ENCODE peak calls at places on chromosome 16, in four cellular contexts. X is dorsolateral prefrontal cortex, T is fibroblast of the aortic adventitia, E is astrocyte of the spinal cord. S is an unnamed sample.

GRCh38 chr16:84955427-84955826 is 55.9 kb downstream of the ZDHHC7 start:
- DNase-seq in X (no peak), T (no peak), E (no peak), S (no peak)

GRCh38 chr16:85836706-85837582 is 37.4 kb downstream of the COX4I1 start:
- DNase-seq in T (no peak), X (no peak), E (no peak), S (no peak)

GRCh38 chr16:81237282-81237681 is 1.2 kb upstream of the BCO1 start:
- DNase-seq in E (peak), X (peak), T (peak), S (peak)

GRCh38 chr16:49635009-49635350 is 220.9 kb downstream of the ZNF423 start:
- DNase-seq in E (no peak), T (no peak), X (no peak), S (no peak)

GRCh38 chr16:53664724-53665345 is 38.8 kb downstream of the RPGRIP1L start:
- DNase-seq in T (peak), X (no peak), E (peak), S (peak)

GRCh38 chr16:79329967-79330366 is 270.6 kb downstream of the MAF start:
- DNase-seq in X (no peak), T (no peak), E (no peak), S (no peak)

GRCh38 chr16:25014500-25015147 is 545 bp downstream of the ARHGAP17 start:
- DNase-seq in X (peak), T (peak), E (peak), S (peak)

GRCh38 chr16:72588554-72588953 is 416.6 kb upstream of the PMFBP1 start:
- DNase-seq in E (no peak), X (no peak), T (no peak), S (no peak)

GRCh38 chr16:64865037-64865696 is 256.7 kb downstream of the CDH11 start:
- DNase-seq in T (peak), E (peak), X (no peak), S (no peak)

GRCh38 chr16:67664258-67664657 is 2.3 kb downstream of the ENKD1 start:
- DNase-seq in T (no peak), E (no peak), X (no peak), S (no peak)

GRCh38 chr16:67661864-67662652 is 1.3 kb downstream of the PARD6A start:
- DNase-seq in E (no peak), T (no peak), X (no peak), S (no peak)

GRCh38 chr16:67662653-67663010 is 1.9 kb downstream of the PARD6A start:
- DNase-seq in X (no peak), T (no peak), E (no peak), S (no peak)

GRCh38 chr16:67663877-67664222 is 2.7 kb downstream of the ENKD1 start:
- DNase-seq in E (no peak), T (no peak), X (no peak), S (no peak)

DNA sequence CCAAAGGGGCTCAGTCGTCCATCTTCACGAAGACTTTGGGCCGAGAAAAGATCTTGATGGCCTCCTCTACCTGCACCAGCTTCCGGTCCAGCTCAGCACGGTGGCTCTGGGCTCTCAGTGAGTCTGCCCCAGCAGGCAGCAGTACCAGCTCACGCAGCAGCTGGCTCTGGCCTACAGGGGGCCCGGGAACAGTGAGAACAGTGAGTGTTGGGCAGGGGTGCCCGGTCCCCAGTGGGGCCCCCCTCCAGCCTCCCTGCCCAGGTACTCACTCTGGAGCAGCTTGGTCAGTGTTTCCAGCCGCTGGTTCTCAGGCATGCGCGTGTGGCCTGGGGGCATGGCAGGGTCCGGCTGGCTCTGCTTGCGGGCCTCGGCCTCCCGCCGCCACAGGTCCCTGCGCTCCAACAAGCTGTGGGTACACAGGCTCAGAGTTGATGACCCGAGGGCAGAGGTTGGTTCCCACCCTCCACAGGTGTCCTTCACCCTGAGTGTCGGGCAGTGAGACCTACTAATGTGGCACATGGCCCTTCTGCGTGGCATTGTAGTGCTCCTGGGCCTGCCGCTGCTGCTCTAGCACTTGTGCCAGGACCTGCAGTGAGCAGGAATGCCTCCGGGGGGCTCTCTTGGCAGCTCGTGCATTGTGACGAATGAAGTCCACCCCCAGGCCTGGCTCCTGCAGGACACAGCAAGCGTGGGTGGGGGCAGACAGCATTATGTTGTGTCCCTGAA is 2.6 kb downstream of the PARD6A start:
- DNase-seq in X (peak), E (no peak), T (no peak), S (no peak)
- TF ChIP-seq CTCF in X (no peak), E (peak), T (peak), S (peak)

GRCh38 chr16:57178793-57179212 is 7.0 kb downstream of the PSME3IP1 start:
- DNase-seq in T (no peak), E (peak), X (no peak), S (no peak)
- H3K4me3 ChIP-seq in T (no peak), E (no peak), X (no peak), S (no peak)

GRCh38 chr16:10371592-10371991 is 14.3 kb upstream of the ATF7IP2 start:
- DNase-seq in X (no peak), E (no peak), T (no peak), S (no peak)

GRCh38 chr16:10373556-10373955 is 12.3 kb upstream of the ATF7IP2 start:
- DNase-seq in X (no peak), T (no peak), E (no peak), S (no peak)

GRCh38 chr16:10370096-10370726 is 15.7 kb upstream of the ATF7IP2 start:
- DNase-seq in T (no peak), E (no peak), X (no peak), S (no peak)

GRCh38 chr16:10367616-10368188 is 18.2 kb upstream of the ATF7IP2 start:
- DNase-seq in T (no peak), X (no peak), E (no peak), S (no peak)

GRCh38 chr16:10368984-10369551 is 16.8 kb upstream of the ATF7IP2 start:
- DNase-seq in X (no peak), E (no peak), T (no peak), S (no peak)
- TF ChIP-seq CTCF in X (no peak), E (no peak), T (no peak), S (no peak)

DNA sequence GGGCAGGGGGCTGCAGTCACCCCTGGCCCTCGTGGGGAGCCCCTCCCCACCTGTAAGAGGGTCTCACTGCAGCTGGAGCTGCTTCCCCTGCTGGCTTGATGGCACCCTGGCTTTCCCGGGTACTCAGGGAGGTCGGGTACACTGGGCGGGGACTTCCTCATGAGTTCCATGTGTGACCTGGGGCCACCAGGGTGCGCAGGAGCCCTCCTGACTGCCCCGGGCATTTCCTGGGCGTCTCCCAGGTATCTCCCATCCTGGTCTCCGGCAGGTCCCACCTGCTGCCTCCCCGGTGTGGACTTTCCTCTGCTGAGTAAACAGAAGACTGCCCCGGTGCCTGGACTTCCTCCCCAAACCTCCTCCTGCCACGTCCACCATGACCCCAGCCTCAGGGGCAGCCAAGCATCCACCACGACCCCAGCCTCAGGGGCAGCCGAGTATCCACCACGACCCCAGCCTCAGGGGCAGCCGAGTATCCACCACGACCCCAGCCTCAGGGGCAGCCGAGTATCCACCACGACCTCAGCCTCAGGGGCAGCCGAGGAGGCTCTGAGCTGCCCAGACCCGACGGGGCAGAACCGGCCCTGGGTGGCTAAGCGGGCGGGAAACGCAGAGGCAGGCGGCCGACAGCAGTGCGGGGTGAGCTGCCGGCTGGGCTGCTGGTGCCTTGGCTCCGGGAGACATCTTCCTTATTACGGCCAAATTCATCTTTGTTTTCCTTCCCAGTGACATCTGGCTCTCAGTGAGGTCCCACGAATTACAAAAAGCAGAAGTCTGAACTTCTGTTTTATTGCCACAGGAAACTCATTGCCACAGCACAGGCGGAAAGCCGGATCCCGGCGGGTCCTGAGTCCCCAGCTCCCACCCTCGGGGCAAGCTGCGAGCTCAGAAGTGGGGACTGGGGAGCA is 40.7 kb downstream of the CBFA2T3 start:
- DNase-seq in T (no peak), X (no peak), E (no peak), S (no peak)
- H3K4me3 ChIP-seq in T (no peak), X (no peak), E (no peak), S (no peak)

DNA sequence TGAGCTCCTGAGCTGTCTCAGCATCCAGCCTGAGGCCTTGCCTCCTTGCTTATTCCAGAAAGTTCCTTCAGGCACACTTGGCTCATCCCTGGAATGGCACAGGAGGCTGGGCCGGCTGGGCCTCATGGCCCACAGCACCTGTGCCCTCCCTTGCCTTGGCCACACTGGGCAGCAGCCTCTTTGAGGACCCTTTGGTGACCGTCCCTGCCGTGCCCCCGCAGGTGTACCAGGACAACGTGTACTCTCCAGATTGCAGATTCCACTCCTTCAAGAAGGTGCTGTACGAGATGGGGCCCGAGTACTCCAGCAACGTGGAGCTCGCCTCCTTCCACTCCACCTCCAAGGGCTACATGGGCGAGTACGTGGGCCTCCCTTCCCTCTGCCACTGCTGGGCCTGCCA is 34.2 kb downstream of the GPT2 start:
- DNase-seq in E (no peak), T (no peak), X (no peak), S (no peak)
- TF ChIP-seq CTCF in E (no peak), T (no peak), X (no peak), S (no peak)

GRCh38 chr16:4850211-4850610 is 2.9 kb downstream of the UBN1 start:
- DNase-seq in T (peak), E (no peak), X (no peak), S (peak)

GRCh38 chr16:4855371-4855770 is 8.1 kb downstream of the UBN1 start:
- DNase-seq in E (no peak), T (no peak), X (no peak), S (no peak)

GRCh38 chr16:4847774-4848587 is 700 bp downstream of the UBN1 start:
- DNase-seq in X (no peak), E (peak), T (peak), S (peak)

GRCh38 chr16:4855804-4856203 is 8.5 kb downstream of the UBN1 start:
- DNase-seq in T (no peak), X (no peak), E (no peak), S (no peak)

GRCh38 chr16:4852221-4852872 is 5.1 kb downstream of the UBN1 start:
- DNase-seq in E (peak), X (no peak), T (peak), S (peak)
- H3K4me3 ChIP-seq in E (no peak), X (no peak), T (no peak), S (no peak)

DNA sequence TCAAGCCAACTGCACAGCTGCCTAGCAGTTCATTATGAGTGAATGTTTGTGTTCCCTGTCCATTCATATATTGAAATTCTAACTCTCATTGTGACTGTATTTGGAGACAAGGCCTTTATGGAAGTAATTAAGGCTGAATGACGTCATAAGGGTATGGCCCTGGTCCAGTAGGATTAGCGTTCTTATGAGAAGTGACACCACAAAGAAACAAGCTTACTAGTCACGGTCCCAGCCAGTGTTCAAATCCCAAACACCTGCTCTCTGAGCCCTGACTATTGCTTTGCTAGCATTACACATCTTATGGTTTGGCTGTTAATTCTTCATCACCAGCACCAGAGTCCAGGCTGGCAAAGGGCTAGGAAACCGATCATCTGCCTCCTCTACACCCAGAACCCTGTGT is 2.2 kb downstream of the ZNF668 start:
- DNase-seq in T (peak), X (no peak), E (peak), S (peak)
- TF ChIP-seq CTCF in T (no peak), X (no peak), E (no peak), S (no peak)

DNA sequence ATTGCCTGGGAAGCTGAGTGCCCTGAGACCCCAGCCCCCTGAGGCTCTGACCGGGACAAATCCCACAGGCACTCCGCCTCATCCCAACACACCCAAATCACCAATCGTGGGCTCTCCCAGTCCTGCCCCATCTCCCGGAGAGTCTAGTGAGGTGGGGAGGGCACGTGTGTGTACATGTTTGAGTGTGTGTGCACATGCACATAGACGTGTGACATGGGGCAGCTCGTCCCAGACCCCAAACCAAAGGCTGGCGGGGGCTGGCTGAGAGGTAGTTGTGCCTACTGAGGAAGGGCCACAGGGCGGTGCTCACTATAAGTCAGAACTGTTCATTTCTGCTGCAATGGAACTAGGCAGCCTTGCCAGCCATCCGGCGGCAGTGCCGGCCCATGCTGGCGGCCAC is 8.6 kb downstream of the SNAI3 start:
- DNase-seq in T (no peak), E (no peak), X (no peak), S (no peak)
- H3K4me3 ChIP-seq in T (no peak), E (no peak), X (no peak), S (no peak)

GRCh38 chr16:87188104-87188503 is 129.1 kb downstream of the C16orf95 start:
- DNase-seq in X (no peak), T (no peak), E (no peak), S (no peak)

GRCh38 chr16:87186876-87187533 is 130.2 kb downstream of the C16orf95 start:
- DNase-seq in E (no peak), T (no peak), X (no peak), S (no peak)

GRCh38 chr16:87189426-87189825 is 127.8 kb downstream of the C16orf95 start:
- DNase-seq in E (no peak), T (no peak), X (no peak), S (no peak)

GRCh38 chr16:87192418-87193073 is 124.6 kb downstream of the C16orf95 start:
- DNase-seq in T (no peak), X (no peak), E (peak), S (no peak)

GRCh38 chr16:87190288-87191240 is 126.6 kb downstream of the C16orf95 start:
- DNase-seq in X (no peak), T (peak), E (no peak), S (peak)
- TF ChIP-seq CTCF in X (no peak), T (peak), E (peak), S (no peak)

DNA sequence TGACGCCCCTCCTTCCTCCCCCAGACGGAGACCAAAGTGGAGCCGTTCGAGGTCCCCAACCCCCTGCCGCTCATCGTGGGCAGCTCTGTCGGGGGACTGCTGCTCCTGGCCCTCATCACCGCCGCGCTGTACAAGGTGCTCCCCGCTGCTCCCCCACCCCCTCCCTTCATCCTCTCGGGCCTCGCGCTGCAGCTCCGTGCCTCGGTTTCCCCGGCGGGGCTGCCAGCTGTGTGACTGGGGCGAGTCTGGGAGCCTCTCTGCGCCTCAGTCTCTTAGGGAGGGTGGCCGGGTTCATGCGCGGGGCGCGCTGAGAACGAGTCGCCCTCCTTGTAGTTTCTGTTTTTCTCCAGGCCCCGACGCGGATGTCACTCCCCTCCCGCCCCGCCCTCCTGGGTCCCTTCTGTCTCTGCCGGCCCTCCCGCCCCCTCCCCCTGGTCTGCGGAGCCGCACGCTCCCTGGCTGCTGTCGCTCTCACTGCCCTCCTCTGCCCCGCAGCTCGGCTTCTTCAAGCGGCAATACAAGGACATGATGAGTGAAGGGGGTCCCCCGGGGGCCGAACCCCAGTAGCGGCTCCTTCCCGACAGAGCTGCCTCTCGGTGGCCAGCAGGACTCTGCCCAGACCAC is 23.7 kb upstream of the ITGAX start:
- DNase-seq in E (no peak), X (no peak), T (no peak), S (no peak)
- H3K4me3 ChIP-seq in E (no peak), X (no peak), T (peak), S (peak)

S was measured in AG10803.